ENCODE peak calls at places on chromosomes 2 and 18, in four cellular contexts. H is HepG2, D is GM12878, I is K562. S is an unnamed sample.

GRCh38 chr2:218920504-218920903 is 39.0 kb upstream of the CDK5R2 start:
- DNase-seq in H (no peak), D (no peak), I (no peak), S (no peak)

GRCh38 chr18:55395811-55396210 is 192.2 kb downstream of the TCF4 start:
- DNase-seq in H (no peak), D (no peak), I (no peak), S (no peak)

GRCh38 chr2:32925976-32926707 is 20.6 kb upstream of the LTBP1 start:
- DNase-seq in H (no peak), D (no peak), I (no peak), S (no peak)

GRCh38 chr2:16365391-16365790 is 300.2 kb downstream of the CYRIA start:
- DNase-seq in H (no peak), D (no peak), I (no peak), S (no peak)

GRCh38 chr2:191200910-191201309 is 44.3 kb upstream of the MYO1B start:
- DNase-seq in H (no peak), D (no peak), I (no peak), S (no peak)

GRCh38 chr2:223050900-223051299 is 1.1 kb upstream of the KCNE4 start:
- DNase-seq in H (no peak), D (no peak), I (no peak), S (no peak)

GRCh38 chr18:35153609-35154273 is 87.1 kb upstream of the ZNF397 start:
- DNase-seq in H (no peak), D (no peak), I (no peak), S (no peak)

GRCh38 chr2:121285077-121285449 is at the start of gene TFCP2L1:
- DNase-seq in H (no peak), D (no peak), I (peak; percentile 40), S (peak; percentile 68)

GRCh38 chr2:41937921-41938708 is 109.7 kb upstream of the PKDCC start:
- DNase-seq in H (no peak), D (no peak), I (no peak), S (no peak)

GRCh38 chr2:75525434-75526308 is 35.1 kb downstream of the EVA1A start:
- DNase-seq in H (no peak), D (no peak), I (no peak), S (no peak)

GRCh38 chr2:39845460-39846146 is 66.5 kb upstream of the THUMPD2 start:
- DNase-seq in H (no peak), D (no peak), I (no peak), S (no peak)

GRCh38 chr2:164621761-164622105 is 451 bp upstream of the GRB14 start:
- DNase-seq in H (no peak), D (no peak), I (no peak), S (peak; percentile 51)

GRCh38 chr2:234368861-234369261 is 128.0 kb downstream of the ARL4C start:
- DNase-seq in H (no peak), D (no peak), I (no peak), S (peak; percentile 50)

GRCh38 chr2:160278889-160279196 is 78.8 kb upstream of the ITGB6 start:
- DNase-seq in H (peak; percentile 15), D (no peak), I (no peak), S (no peak)

GRCh38 chr2:8837795-8838140 is 355 bp upstream of the KIDINS220 start:
- DNase-seq in H (no peak), D (no peak), I (no peak), S (no peak)

GRCh38 chr2:1628893-1629292 is 115.4 kb downstream of the PXDN start:
- DNase-seq in H (no peak), D (no peak), I (no peak), S (no peak)

GRCh38 chr2:237268004-237268708 is 145.8 kb downstream of the COL6A3 start:
- DNase-seq in H (no peak), D (no peak), I (no peak), S (no peak)

GRCh38 chr2:108315408-108316193 is 26.9 kb downstream of the SULT1C2 start:
- DNase-seq in H (peak; percentile 52), D (no peak), I (no peak), S (no peak)

GRCh38 chr2:241885701-241886643 is 16.4 kb downstream of the RTP5 start:
- DNase-seq in H (no peak), D (no peak), I (no peak), S (no peak)

GRCh38 chr2:85162746-85163301 is 29.6 kb downstream of the TCF7L1 start:
- DNase-seq in H (no peak), D (no peak), I (no peak), S (no peak)

GRCh38 chr18:54033087-54033486 is 191.4 kb downstream of the MBD2 start:
- DNase-seq in H (no peak), D (no peak), I (no peak), S (no peak)

GRCh38 chr2:218716070-218716469 is 5.4 kb downstream of the TTLL4 start:
- DNase-seq in H (no peak), D (no peak), I (no peak), S (no peak)

GRCh38 chr2:32464441-32464840 is 107.6 kb downstream of the BIRC6 start:
- DNase-seq in H (no peak), D (no peak), I (no peak), S (no peak)

GRCh38 chr2:197145471-197146056 is 165.0 kb downstream of the ANKRD44 start:
- DNase-seq in H (no peak), D (peak; percentile 89), I (no peak), S (no peak)

GRCh38 chr2:109439315-109439714 is 174.5 kb downstream of the SEPTIN10 start:
- DNase-seq in H (no peak), D (no peak), I (no peak), S (no peak)

GRCh38 chr2:55439101-55439397 is 19.4 kb upstream of the CCDC88A start:
- DNase-seq in H (peak; percentile 21), D (no peak), I (no peak), S (no peak)

DNA sequence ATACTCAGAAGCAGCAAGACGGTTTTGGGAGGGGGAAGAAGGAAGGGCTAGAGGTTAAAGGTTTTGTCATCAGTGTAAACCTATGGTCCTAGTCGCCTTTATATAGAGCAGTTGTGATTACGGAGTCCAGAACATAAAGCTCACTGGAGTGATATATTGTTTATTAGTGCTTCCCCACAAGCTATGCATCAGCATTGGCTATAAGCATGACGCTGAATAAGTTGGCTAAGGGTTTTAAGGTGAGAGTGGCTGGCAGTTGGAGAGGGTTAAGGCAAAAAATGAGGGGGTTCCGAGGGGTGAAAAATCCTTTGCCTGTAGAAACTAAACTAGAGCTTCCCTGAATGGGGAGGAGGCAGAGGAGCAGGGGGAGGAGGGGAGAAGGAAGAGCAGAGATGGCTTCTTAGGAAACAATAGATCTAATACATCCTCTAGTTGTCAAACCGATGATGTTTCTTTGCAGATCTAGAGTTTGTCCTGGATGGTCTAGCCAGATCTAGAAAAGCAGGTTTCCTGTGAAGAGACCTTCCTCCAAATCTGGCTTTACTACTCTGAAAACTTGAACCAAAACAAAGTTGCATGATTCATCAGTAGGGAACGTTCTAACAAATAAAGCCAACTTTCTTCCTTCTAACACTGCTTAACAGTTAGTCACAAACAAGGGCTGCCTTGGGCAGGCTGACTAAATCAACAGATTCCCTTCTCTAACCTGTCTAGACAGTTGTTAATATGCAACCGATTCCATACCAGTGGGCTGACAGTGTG is 2.5 kb downstream of the KLF7 start:
- DNase-seq in H (peak; percentile 75), D (no peak), I (no peak), S (no peak)
- TF ChIP-seq TARDBP in H (no peak), D (no peak), I (no peak), S (no peak)

GRCh38 chr18:21264651-21265050 is 22.6 kb downstream of the GREB1L start:
- DNase-seq in H (peak; percentile 89), D (no peak), I (no peak), S (no peak)
- TF ChIP-seq TARDBP in H (no peak), D (no peak), I (no peak), S (no peak)

GRCh38 chr2:95087379-95087778 is 34.2 kb downstream of the MRPS5 start:
- DNase-seq in H (no peak), D (no peak), I (no peak), S (no peak)
- TF ChIP-seq TARDBP in H (no peak), D (no peak), I (no peak), S (no peak)

GRCh38 chr2:151189125-151189524 is 72.5 kb downstream of the RBM43 start:
- DNase-seq in H (no peak), D (no peak), I (no peak), S (no peak)
- TF ChIP-seq TARDBP in H (no peak), D (no peak), I (no peak), S (no peak)

DNA sequence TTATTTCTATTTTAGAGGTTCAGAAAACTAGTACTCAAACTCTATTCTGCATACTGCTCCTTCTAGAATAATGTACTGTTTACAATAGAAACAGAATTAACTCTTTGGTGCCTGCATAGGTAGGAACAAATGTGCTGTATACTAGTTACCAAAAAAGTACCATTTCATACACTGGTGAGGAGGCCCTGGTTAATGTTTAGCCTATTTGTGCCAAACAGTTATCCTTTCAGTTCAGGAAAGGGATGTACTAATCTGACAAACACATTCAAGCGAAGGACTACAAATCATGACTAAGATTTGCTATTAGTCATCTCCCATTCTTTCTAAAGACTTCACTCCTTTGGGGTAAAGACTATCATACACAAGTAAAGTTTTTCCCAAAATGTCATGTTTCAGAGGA is 47.4 kb downstream of the EXOC6B start:
- DNase-seq in H (peak; percentile 67), D (no peak), I (no peak), S (no peak)
- TF ChIP-seq TARDBP in H (no peak), D (no peak), I (no peak), S (no peak)

GRCh38 chr2:137231616-137232015 is 466.3 kb downstream of the THSD7B start:
- DNase-seq in H (no peak), D (no peak), I (no peak), S (no peak)

GRCh38 chr2:137233091-137233490 is 467.7 kb downstream of the THSD7B start:
- DNase-seq in H (no peak), D (no peak), I (no peak), S (no peak)

GRCh38 chr2:137228566-137228965 is 463.2 kb downstream of the THSD7B start:
- DNase-seq in H (no peak), D (no peak), I (no peak), S (no peak)

DNA sequence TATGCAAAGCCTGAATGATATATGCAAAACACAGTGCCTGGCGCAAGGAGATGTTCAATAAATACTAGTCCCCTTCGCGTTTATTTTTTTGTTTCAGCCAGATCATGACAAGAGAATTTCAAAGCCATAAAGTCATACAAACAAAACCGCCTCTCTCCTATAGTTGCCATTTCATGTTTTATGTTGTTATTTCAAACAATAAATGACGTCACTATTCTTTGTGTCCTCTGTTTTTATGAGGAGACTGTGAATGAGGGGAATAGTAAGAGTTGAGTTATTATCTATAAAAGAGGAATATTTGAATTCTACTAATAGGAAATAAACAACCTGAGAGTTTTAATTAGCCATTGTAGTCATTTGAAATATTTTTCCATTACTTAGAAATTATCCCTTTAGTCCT is 464.5 kb downstream of the THSD7B start:
- DNase-seq in H (no peak), D (no peak), I (no peak), S (no peak)
- TF ChIP-seq TARDBP in H (no peak), D (no peak), I (no peak), S (no peak)

DNA sequence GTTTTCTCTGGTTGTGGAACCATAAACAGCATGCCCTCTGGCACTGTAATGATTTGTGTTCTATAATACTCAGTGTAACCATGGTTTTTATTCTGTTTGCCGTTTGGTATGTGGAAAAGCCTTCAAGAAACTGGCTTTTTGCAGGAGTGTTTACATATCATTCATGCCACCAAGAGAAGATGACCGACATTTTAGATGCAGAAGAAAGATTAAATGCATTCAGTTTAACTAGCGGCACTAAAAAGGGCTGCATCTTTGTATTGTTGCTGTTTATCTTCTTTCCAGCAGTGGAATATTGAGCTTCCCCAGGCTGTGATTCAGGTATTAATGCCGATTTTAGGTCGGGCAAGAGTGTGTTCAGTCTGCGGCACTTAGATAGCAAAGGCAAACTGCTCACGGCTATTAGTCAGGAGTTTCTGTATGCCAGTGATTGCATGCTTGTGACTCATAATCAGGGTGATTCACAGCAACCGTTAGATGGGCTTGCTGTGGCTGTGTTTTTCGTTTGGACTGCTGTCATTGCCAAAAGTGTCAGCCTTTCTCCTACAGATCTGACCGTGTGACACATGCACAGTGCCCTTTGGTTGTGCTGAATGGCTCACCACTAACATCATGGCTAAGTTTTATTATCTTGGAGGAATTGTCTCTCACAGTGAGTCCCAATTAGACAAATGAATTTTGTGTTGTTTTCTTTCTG is 479.7 kb downstream of the PARD3B start:
- DNase-seq in H (peak; percentile 29), D (no peak), I (peak; percentile 84), S (peak; percentile 26)
- TF ChIP-seq TARDBP in H (no peak), D (no peak), I (no peak), S (no peak)

S was measured in HEK293T.